ENCODE peak calls at places on chromosome 2, in nine cellular contexts. S is foreskin fibroblast, M is GM12865, X is stomach, G is astrocyte, T is A673, H is GM06990, O is uterus, W is AG09309. Z is an unnamed sample.

GRCh38 chr2:109615637-109616144 is 1.5 kb downstream of the SOWAHC start:
- DNase-seq in M (no peak), T (no peak), G (no peak), X (no peak), O (no peak), H (no peak), W (no peak), S (no peak), Z (no peak)

GRCh38 chr2:111661286-111661940 is 222.6 kb downstream of the ANAPC1 start:
- DNase-seq in M (no peak), T (no peak), H (no peak), S (no peak), X (no peak), W (no peak), O (no peak), G (no peak), Z (no peak)

GRCh38 chr2:189580267-189580661 is 322 bp downstream of the SLC40A1 start:
- DNase-seq in O (peak), S (no peak), H (no peak), W (no peak), G (peak), X (peak), M (no peak), T (no peak), Z (peak)

GRCh38 chr2:119283873-119284331 is 60.3 kb downstream of the STEAP3 start:
- DNase-seq in O (no peak), X (peak), S (peak), T (no peak), H (no peak), G (peak), W (peak), M (no peak), Z (no peak)

GRCh38 chr2:221777119-221777518 is 205.0 kb upstream of the EPHA4 start:
- DNase-seq in W (no peak), M (no peak), T (no peak), X (no peak), O (no peak), G (no peak), H (no peak), S (no peak), Z (no peak)

GRCh38 chr2:234536218-234536989 is 39.5 kb upstream of the ARL4C start:
- DNase-seq in T (no peak), M (no peak), H (no peak), G (no peak), O (no peak), W (no peak), X (no peak), S (no peak), Z (no peak)

GRCh38 chr2:170258382-170258781 is 80.4 kb downstream of the MYO3B start:
- DNase-seq in O (no peak), M (no peak), X (no peak), T (no peak), H (no peak), G (no peak), W (no peak), S (peak), Z (no peak)

GRCh38 chr2:189347540-189347939 is 93.7 kb upstream of the WDR75 start:
- DNase-seq in W (peak), G (peak), O (peak), X (no peak), S (peak), T (peak), M (peak), H (no peak), Z (peak)

GRCh38 chr2:127426501-127427354 is 8.5 kb downstream of the PROC start:
- DNase-seq in X (no peak), O (no peak), T (no peak), W (no peak), S (no peak), G (no peak), M (no peak), H (no peak), Z (no peak)

GRCh38 chr2:136134126-136134525 is 16.2 kb upstream of the CXCR4 start:
- DNase-seq in O (no peak), S (no peak), H (peak), T (no peak), X (no peak), W (no peak), M (peak), G (no peak), Z (peak)

GRCh38 chr2:204386668-204387067 is 158.6 kb upstream of the PARD3B start:
- DNase-seq in T (no peak), G (no peak), H (no peak), O (no peak), S (no peak), M (no peak), X (no peak), W (no peak), Z (no peak)

GRCh38 chr2:95384854-95385569 is 17.5 kb upstream of the FAHD2A start:
- DNase-seq in H (no peak), X (peak), M (no peak), S (peak), G (no peak), T (no peak), O (no peak), W (no peak), Z (no peak)

GRCh38 chr2:238691596-238692491 is 156.0 kb upstream of the TWIST2 start:
- DNase-seq in H (no peak), T (no peak), M (no peak), W (no peak), G (no peak), X (no peak), O (peak), S (peak), Z (no peak)

GRCh38 chr2:5365871-5366461 is 326.2 kb upstream of the SOX11 start:
- DNase-seq in X (peak), T (peak), H (peak), W (no peak), S (no peak), M (peak), O (no peak), G (peak), Z (peak)

GRCh38 chr2:43340066-43340465 is 113.7 kb upstream of the ZFP36L2 start:
- DNase-seq in H (no peak), T (no peak), O (peak), G (peak), S (peak), X (no peak), W (peak), M (no peak), Z (no peak)

GRCh38 chr2:102932521-102932920 is 170.7 kb downstream of the TMEM182 start:
- DNase-seq in M (no peak), W (no peak), X (no peak), O (no peak), T (no peak), G (no peak), S (no peak), H (no peak), Z (no peak)

GRCh38 chr2:118118479-118118878 is 30.2 kb downstream of the INSIG2 start:
- DNase-seq in S (no peak), O (no peak), H (no peak), G (no peak), T (no peak), M (no peak), X (no peak), W (no peak), Z (no peak)

GRCh38 chr2:167188596-167188967 is 300.3 kb downstream of the XIRP2 start:
- DNase-seq in H (no peak), W (no peak), S (no peak), O (no peak), X (no peak), M (no peak), T (no peak), G (no peak), Z (no peak)

DNA sequence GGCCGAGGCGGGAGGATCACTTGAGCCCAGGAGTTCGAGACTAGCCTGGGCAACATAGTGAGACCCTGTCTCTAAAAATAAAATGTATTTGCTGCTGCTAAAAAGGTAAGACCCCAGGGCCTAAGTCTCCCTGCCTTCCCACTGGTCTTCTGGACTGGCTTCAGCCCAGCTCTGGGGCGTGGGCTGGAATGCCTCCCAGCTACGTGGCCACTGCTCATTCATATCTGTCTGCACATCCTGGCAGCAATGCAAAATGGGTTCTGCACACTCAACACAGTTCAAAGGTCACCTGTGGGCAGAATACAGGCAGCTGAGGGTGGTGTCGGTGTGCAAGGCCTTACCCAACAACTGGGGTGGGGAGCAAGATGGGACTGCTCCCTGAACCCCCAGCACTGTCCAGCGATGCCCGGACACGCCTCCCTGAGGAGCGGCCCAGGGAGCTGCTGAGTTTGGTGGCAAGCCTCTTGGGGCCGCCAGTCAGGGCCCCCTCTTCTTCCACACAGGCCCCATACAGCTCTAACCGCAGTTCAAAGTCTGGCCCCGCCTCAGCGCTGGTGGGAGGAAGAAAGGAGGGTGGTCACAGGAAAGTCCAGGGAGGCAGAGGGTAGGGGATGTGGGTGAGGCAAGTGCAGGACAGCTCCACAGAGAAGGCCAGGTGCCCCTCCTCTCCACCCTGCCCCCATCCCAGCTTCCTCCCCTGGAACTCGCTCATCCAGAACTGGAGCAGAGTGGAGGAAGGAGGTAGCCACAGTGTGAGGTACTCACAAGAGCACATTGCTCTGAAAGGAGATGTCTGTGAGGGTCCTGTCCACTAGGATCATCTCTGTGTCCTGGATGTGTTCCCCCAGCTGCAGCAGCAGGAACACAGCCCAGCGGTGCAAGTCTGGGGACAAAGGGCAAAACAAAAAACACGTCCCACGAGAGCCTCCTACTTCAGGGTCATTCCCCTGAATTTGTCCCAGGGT is 8.2 kb downstream of the WDR54 start:
- DNase-seq in O (no peak), W (no peak), X (no peak), H (no peak), G (no peak), S (peak), M (no peak), T (no peak), Z (no peak)
- TF ChIP-seq CTCF in O (no peak), W (no peak), X (no peak), H (no peak), G (no peak), S (no peak), M (no peak), T (no peak), Z (no peak)

GRCh38 chr2:191714925-191715324 is 37.0 kb downstream of the NABP1 start:
- DNase-seq in S (no peak), M (no peak), X (no peak), W (no peak), T (peak), O (no peak), G (no peak), H (no peak), Z (no peak)

GRCh38 chr2:191710411-191710900 is 32.5 kb downstream of the NABP1 start:
- DNase-seq in H (no peak), X (no peak), M (no peak), W (no peak), G (peak), O (no peak), T (peak), S (peak), Z (no peak)

GRCh38 chr2:191711621-191712020 is 33.7 kb downstream of the NABP1 start:
- DNase-seq in X (no peak), H (no peak), G (no peak), S (no peak), M (no peak), T (no peak), W (no peak), O (no peak), Z (no peak)

GRCh38 chr2:191719261-191719660 is 41.3 kb downstream of the NABP1 start:
- DNase-seq in M (no peak), O (no peak), S (no peak), H (no peak), T (no peak), W (no peak), G (no peak), X (no peak), Z (no peak)

DNA sequence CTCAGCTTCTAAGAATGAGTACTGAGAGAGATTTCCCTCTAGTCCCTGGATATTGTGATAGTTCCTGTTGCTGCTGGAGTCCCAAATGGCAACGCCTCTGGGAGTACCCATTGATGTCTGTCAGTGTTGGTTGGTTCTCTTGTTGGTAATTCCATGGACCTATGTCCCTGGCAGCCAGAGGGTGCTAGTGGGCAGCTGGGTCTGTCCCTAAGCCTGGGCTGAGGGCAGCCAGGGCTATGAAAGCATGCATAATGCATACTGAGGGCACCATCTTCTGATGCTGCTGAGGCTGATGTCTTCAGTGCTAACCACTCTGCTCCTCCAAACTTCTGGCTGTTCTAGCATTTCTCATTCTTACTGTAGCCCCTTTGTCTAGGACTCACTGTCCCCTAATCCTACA is 35.9 kb downstream of the NABP1 start:
- DNase-seq in M (peak), G (no peak), O (no peak), W (no peak), S (no peak), X (no peak), H (no peak), T (peak), Z (no peak)
- TF ChIP-seq CTCF in M (no peak), G (no peak), O (no peak), W (no peak), S (no peak), X (no peak), H (peak), T (peak), Z (peak)

GRCh38 chr2:216281316-216281715 is 91.0 kb downstream of the MARCHF4 start:
- DNase-seq in G (no peak), O (no peak), M (no peak), H (no peak), S (no peak), W (no peak), T (peak), X (no peak), Z (no peak)

GRCh38 chr2:216281881-216282280 is 90.4 kb downstream of the MARCHF4 start:
- DNase-seq in H (no peak), X (no peak), G (no peak), T (peak), W (no peak), S (peak), M (no peak), O (no peak), Z (no peak)

GRCh38 chr2:216284708-216285107 is 87.6 kb downstream of the MARCHF4 start:
- DNase-seq in T (no peak), H (no peak), O (no peak), G (no peak), W (no peak), S (no peak), X (no peak), M (no peak), Z (no peak)

GRCh38 chr2:216285641-216286156 is 86.6 kb downstream of the MARCHF4 start:
- DNase-seq in W (no peak), O (no peak), H (no peak), T (no peak), M (no peak), S (no peak), X (no peak), G (no peak), Z (no peak)

GRCh38 chr2:216283038-216283900 is 89.0 kb downstream of the MARCHF4 start:
- DNase-seq in W (no peak), X (no peak), M (peak), T (peak), G (no peak), O (no peak), H (peak), S (no peak), Z (peak)
- TF ChIP-seq CTCF in W (peak), X (no peak), M (peak), T (peak), G (peak), O (no peak), H (peak), S (peak), Z (peak)

DNA sequence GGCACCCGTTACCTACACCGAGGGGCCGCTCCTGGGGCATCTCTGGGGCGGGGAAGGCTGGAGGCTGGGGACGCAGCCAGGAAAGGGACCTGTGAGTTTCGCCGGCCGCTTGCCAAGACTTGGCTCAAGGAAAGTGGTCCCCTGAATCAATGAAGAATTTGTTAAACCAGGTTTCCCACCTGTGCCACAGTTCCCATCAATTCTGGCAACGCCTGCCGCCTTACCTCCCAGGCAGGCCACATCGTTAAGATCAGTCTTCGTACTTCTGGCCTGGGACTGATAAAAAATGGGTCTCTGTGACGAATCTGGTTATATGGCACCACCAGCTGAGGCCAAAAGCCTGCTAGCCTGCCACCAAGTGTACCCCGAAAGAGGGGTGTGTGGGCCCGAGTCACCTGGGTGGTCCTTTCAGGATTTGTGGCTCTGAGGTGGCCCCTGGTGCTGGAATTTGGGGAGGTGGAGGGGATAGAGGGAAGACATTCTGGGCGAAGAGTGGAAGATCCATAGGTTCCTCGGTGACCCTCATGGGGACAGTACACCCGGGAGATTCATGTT is 789 bp upstream of the TGFA start:
- DNase-seq in M (no peak), X (no peak), H (no peak), S (no peak), T (no peak), O (no peak), W (no peak), G (no peak), Z (no peak)
- TF ChIP-seq CTCF in M (no peak), X (no peak), H (no peak), S (no peak), T (peak), O (no peak), W (no peak), G (no peak), Z (no peak)

GRCh38 chr2:184562532-184562931 is 35.8 kb upstream of the ZNF804A start:
- DNase-seq in T (no peak), O (no peak), X (no peak), M (no peak), G (peak), W (no peak), S (peak), H (no peak), Z (no peak)
- TF ChIP-seq CTCF in T (no peak), O (no peak), X (no peak), M (no peak), G (no peak), W (no peak), S (no peak), H (no peak), Z (no peak)

GRCh38 chr2:179019260-179019659 is 30.7 kb downstream of the CCDC141 start:
- DNase-seq in H (no peak), M (no peak), S (no peak), W (no peak), X (no peak), T (no peak), G (no peak), O (no peak), Z (no peak)

GRCh38 chr2:179022685-179023084 is 27.3 kb downstream of the CCDC141 start:
- DNase-seq in O (no peak), T (no peak), X (no peak), H (no peak), S (no peak), G (no peak), W (no peak), M (peak), Z (no peak)

GRCh38 chr2:179017958-179018357 is 32.0 kb downstream of the CCDC141 start:
- DNase-seq in M (no peak), T (no peak), S (no peak), W (no peak), H (no peak), X (no peak), G (no peak), O (no peak), Z (no peak)

GRCh38 chr2:179021258-179021657 is 28.7 kb downstream of the CCDC141 start:
- DNase-seq in X (no peak), M (peak), H (peak), T (no peak), G (no peak), O (no peak), S (no peak), W (no peak), Z (peak)

GRCh38 chr2:179020156-179020750 is 29.7 kb downstream of the CCDC141 start:
- DNase-seq in M (peak), S (peak), W (no peak), G (no peak), O (no peak), H (no peak), T (peak), X (peak), Z (peak)
- TF ChIP-seq CTCF in M (peak), S (no peak), W (peak), G (peak), O (no peak), H (peak), T (peak), X (no peak), Z (peak)

GRCh38 chr2:240344904-240345303 is 90.6 kb upstream of the GPC1 start:
- DNase-seq in W (no peak), T (no peak), S (no peak), G (no peak), X (no peak), H (no peak), O (no peak), M (no peak), Z (no peak)
- TF ChIP-seq CTCF in W (no peak), T (no peak), S (no peak), G (no peak), X (no peak), H (no peak), O (no peak), M (no peak), Z (no peak)

GRCh38 chr2:148935791-148936190 is 60.8 kb downstream of the KIF5C start:
- DNase-seq in G (peak), O (no peak), S (no peak), X (no peak), M (no peak), H (no peak), T (no peak), W (no peak), Z (no peak)

GRCh38 chr2:148939271-148939670 is 64.2 kb downstream of the KIF5C start:
- DNase-seq in M (no peak), H (no peak), O (no peak), X (no peak), T (peak), W (no peak), S (no peak), G (no peak), Z (no peak)

GRCh38 chr2:148933456-148933855 is 58.4 kb downstream of the KIF5C start:
- DNase-seq in G (no peak), T (no peak), X (no peak), S (no peak), O (no peak), H (no peak), M (no peak), W (no peak), Z (no peak)

GRCh38 chr2:148932536-148932935 is 57.5 kb downstream of the KIF5C start:
- DNase-seq in H (no peak), X (no peak), T (no peak), S (no peak), M (no peak), G (no peak), W (no peak), O (no peak), Z (no peak)

GRCh38 chr2:148936857-148937450 is 61.9 kb downstream of the KIF5C start:
- DNase-seq in G (no peak), O (no peak), S (no peak), M (peak), T (peak), X (no peak), H (no peak), W (no peak), Z (no peak)
- TF ChIP-seq CTCF in G (no peak), O (no peak), S (no peak), M (no peak), T (peak), X (no peak), H (no peak), W (no peak), Z (no peak)

GRCh38 chr2:212777020-212777491 is 238.5 kb upstream of the ERBB4 start:
- DNase-seq in T (peak), O (no peak), X (no peak), H (peak), G (peak), M (peak), W (peak), S (peak), Z (peak)
- TF ChIP-seq CTCF in T (peak), O (peak), X (peak), H (peak), G (peak), M (peak), W (peak), S (peak), Z (no peak)

Z was measured in GM13976.